ENCODE peak calls at places on chromosomes 12 and 14, in four cellular contexts. L is CMK, C is ACHN, T is putamen. J is an unnamed sample.

GRCh38 chr12:49689785-49690184 is 17.4 kb downstream of the FMNL3 start:
- DNase-seq in L (no peak), C (no peak), T (no peak), J (no peak)

GRCh38 chr12:89782807-89783206 is 74.2 kb upstream of the ATP2B1 start:
- DNase-seq in L (no peak), C (no peak), T (no peak), J (no peak)

GRCh38 chr12:94990222-94990621 is 13.3 kb downstream of the NDUFA12 start:
- DNase-seq in L (no peak), C (no peak), T (no peak), J (no peak)

GRCh38 chr14:96030136-96030760 is 8.9 kb upstream of the C14orf132 start:
- DNase-seq in L (no peak), C (no peak), T (no peak), J (no peak)

GRCh38 chr12:62910549-62911169 is 24.3 kb downstream of the PPM1H start:
- DNase-seq in L (no peak), C (no peak), T (no peak), J (no peak)

GRCh38 chr14:80678436-80678835 is 263.1 kb downstream of the CEP128 start:
- DNase-seq in L (no peak), C (no peak), T (no peak), J (no peak)

GRCh38 chr12:91947459-91947858 is 198.2 kb downstream of the BTG1 start:
- DNase-seq in L (no peak), C (no peak), T (no peak), J (peak)

GRCh38 chr14:84493779-84494178 is 1036.2 kb upstream of the FLRT2 start:
- DNase-seq in L (no peak), C (no peak), T (no peak), J (no peak)

GRCh38 chr12:25792031-25792430 is 166.5 kb upstream of the RASSF8 start:
- DNase-seq in L (no peak), C (no peak), T (no peak), J (no peak)

GRCh38 chr12:97672870-97673269 is 210.3 kb downstream of the RMST start:
- DNase-seq in L (no peak), C (no peak), T (no peak), J (no peak)

GRCh38 chr14:91884664-91885063 is 17.3 kb upstream of the TC2N start:
- DNase-seq in L (no peak), C (no peak), T (no peak), J (no peak)

GRCh38 chr12:14239350-14239934 is 126.0 kb upstream of the ATF7IP start:
- DNase-seq in L (no peak), C (no peak), T (no peak), J (peak)

GRCh38 chr14:74947353-74948227 is 7.8 kb downstream of the PGF start:
- DNase-seq in L (no peak), C (no peak), T (no peak), J (no peak)

GRCh38 chr12:24719293-24719721 is 229.6 kb downstream of the BCAT1 start:
- DNase-seq in L (no peak), C (peak), T (no peak), J (peak)

GRCh38 chr12:42447371-42447786 is 121.4 kb downstream of the PPHLN1 start:
- DNase-seq in L (no peak), C (no peak), T (no peak), J (no peak)

GRCh38 chr14:59897757-59898383 is 22.1 kb upstream of the LRRC9 start:
- DNase-seq in L (peak), C (peak), T (peak), J (peak)

GRCh38 chr14:41604793-41605534 is 1.7 kb upstream of the LRFN5 start:
- DNase-seq in L (no peak), C (no peak), T (peak), J (no peak)

GRCh38 chr14:51236314-51236713 is 3.7 kb upstream of the TMX1 start:
- DNase-seq in L (no peak), C (no peak), T (no peak), J (no peak)

GRCh38 chr12:99281277-99281676 is 366.3 kb upstream of the GARIN6 start:
- DNase-seq in L (no peak), C (no peak), T (no peak), J (no peak)

GRCh38 chr14:51783765-51784164 is 76.6 kb upstream of the GNG2 start:
- DNase-seq in L (no peak), C (no peak), T (no peak), J (no peak)

GRCh38 chr14:53668861-53669260 is 287.8 kb downstream of the BMP4 start:
- DNase-seq in L (no peak), C (no peak), T (no peak), J (no peak)

GRCh38 chr14:86799244-86799647 is 1193.7 kb downstream of the GALC start:
- DNase-seq in L (no peak), C (peak), T (no peak), J (no peak)

GRCh38 chr12:110354172-110354780 is 49.2 kb downstream of the ANAPC7 start:
- DNase-seq in L (peak), C (no peak), T (no peak), J (no peak)

GRCh38 chr12:4499186-4499585 is 39.5 kb upstream of the RAD51AP1 start:
- DNase-seq in L (no peak), C (no peak), T (no peak), J (no peak)

GRCh38 chr12:131060011-131060703 is 106.5 kb downstream of the ADGRD1 start:
- DNase-seq in L (no peak), C (no peak), T (no peak), J (no peak)

GRCh38 chr12:61095131-61095530 is 1165.1 kb upstream of the USP15 start:
- DNase-seq in L (no peak), C (no peak), T (no peak), J (no peak)

GRCh38 chr14:59687663-59688062 is 111.1 kb upstream of the CCDC175 start:
- DNase-seq in L (no peak), C (no peak), T (no peak), J (no peak)

J was measured in stimulated activated naive CD8-positive, alpha-beta T cell treated with anti-CD3 and anti-CD28 coated beads, Interleukin-15, amount 100 ng/mL, for 72 hours.